ENCODE peak calls at places on chromosomes 12 and 14, in five cellular contexts. Y, Q, A, U and N are unnamed samples.

GRCh38 chr12:90037740-90038139 is 329.1 kb upstream of the ATP2B1 start:
- DNase-seq in Y (no peak), Q (no peak), A (no peak), U (no peak), N (no peak)

GRCh38 chr12:12719496-12719895 is 2.3 kb downstream of the CDKN1B start:
- DNase-seq in Y (no peak), Q (peak), A (no peak), U (peak), N (no peak)

GRCh38 chr12:34097213-34097612 is 74.9 kb downstream of the ALG10 start:
- DNase-seq in Y (no peak), Q (no peak), A (no peak), U (no peak), N (no peak)

GRCh38 chr12:13167226-13167625 is 29.3 kb upstream of the EMP1 start:
- DNase-seq in Y (no peak), Q (no peak), A (no peak), U (no peak), N (no peak)

GRCh38 chr12:108724054-108724889 is 7.0 kb downstream of the CORO1C start:
- DNase-seq in Y (no peak), Q (peak), A (no peak), U (peak), N (no peak)

GRCh38 chr14:93369393-93370266 is 22.6 kb downstream of the COX8C start:
- DNase-seq in Y (no peak), Q (peak), A (no peak), U (peak), N (no peak)

GRCh38 chr14:69093551-69094421 is 59.1 kb downstream of the DCAF5 start:
- DNase-seq in Y (no peak), Q (no peak), A (no peak), U (no peak), N (no peak)

GRCh38 chr12:100545092-100545491 is 28.4 kb upstream of the GAS2L3 start:
- DNase-seq in Y (no peak), Q (no peak), A (no peak), U (no peak), N (no peak)

GRCh38 chr14:65940056-65940735 is 527.7 kb downstream of the FUT8 start:
- DNase-seq in Y (no peak), Q (no peak), A (no peak), U (peak), N (no peak)

GRCh38 chr12:127162902-127163301 is 1104.1 kb upstream of the TMEM132C start:
- DNase-seq in Y (no peak), Q (no peak), A (no peak), U (peak), N (no peak)

GRCh38 chr12:71980543-71980942 is 41.9 kb downstream of the TPH2 start:
- DNase-seq in Y (no peak), Q (no peak), A (no peak), U (no peak), N (no peak)

GRCh38 chr12:118015944-118016343 is 559 bp upstream of the RFC5 start:
- DNase-seq in Y (no peak), Q (no peak), A (no peak), U (no peak), N (no peak)

GRCh38 chr12:1594045-1594294 is 411 bp downstream of the FBXL14 start:
- DNase-seq in Y (no peak), Q (peak), A (no peak), U (peak), N (no peak)

GRCh38 chr12:92493816-92494215 is 209.0 kb upstream of the PLEKHG7 start:
- DNase-seq in Y (no peak), Q (no peak), A (no peak), U (peak), N (no peak)

GRCh38 chr12:65022960-65023359 is 98.1 kb downstream of the WIF1 start:
- DNase-seq in Y (no peak), Q (no peak), A (no peak), U (no peak), N (no peak)

GRCh38 chr14:104654119-104654518 is 35.3 kb upstream of the INF2 start:
- DNase-seq in Y (no peak), Q (no peak), A (no peak), U (no peak), N (no peak)

GRCh38 chr12:72264548-72265175 is 7.5 kb upstream of the TRHDE start:
- DNase-seq in Y (no peak), Q (no peak), A (no peak), U (peak), N (no peak)

GRCh38 chr12:3962661-3963483 is 89.7 kb upstream of the PARP11 start:
- DNase-seq in Y (peak), Q (peak), A (no peak), U (peak), N (peak)

GRCh38 chr12:121968880-121969279 is 50.5 kb downstream of the CFAP251 start:
- DNase-seq in Y (no peak), Q (peak), A (no peak), U (no peak), N (peak)

GRCh38 chr12:21065845-21066244 is 65.1 kb upstream of the SLCO1B1 start:
- DNase-seq in Y (no peak), Q (no peak), A (no peak), U (no peak), N (no peak)

GRCh38 chr12:130973109-130973508 is 19.4 kb downstream of the ADGRD1 start:
- DNase-seq in Y (no peak), Q (no peak), A (no peak), U (no peak), N (peak)

GRCh38 chr12:50221228-50222008 is 54.2 kb upstream of the CERS5 start:
- DNase-seq in Y (no peak), Q (peak), A (no peak), U (peak), N (no peak)

GRCh38 chr12:120314220-120314619 is 12.1 kb downstream of the SIRT4 start:
- DNase-seq in Y (no peak), Q (no peak), A (no peak), U (no peak), N (no peak)